ENCODE peak calls at places on chromosomes 16 and 17, in five cellular contexts. One of them, this sample, is unnamed.
A peak's percentile ranks its signal among the peaks of the same experiment; 100 is the strongest.

GRCh38 chr17:46866325-46866724 is 14.9 kb downstream of the WNT9B start:
- DNase-seq in stimulated activated CD8-positive, alpha-beta memory T cell treated with anti-CD3 and anti-CD28 coated beads, Interleukin-12 subunit alpha, Interleukin-12 subunit beta, amount 100 ng/mL, for 4 hours: no peak
- DNase-seq in activated CD4-positive, alpha-beta T cell treated with anti-CD3 and anti-CD28 coated beads for 4 hours: no peak
- DNase-seq in GM20000: no peak
- DNase-seq in AG09319: no peak
- DNase-seq in this sample: no peak

GRCh38 chr17:703081-703875 is 11.4 kb downstream of the VPS53 start:
- DNase-seq in stimulated activated CD8-positive, alpha-beta memory T cell treated with anti-CD3 and anti-CD28 coated beads, Interleukin-12 subunit alpha, Interleukin-12 subunit beta, amount 100 ng/mL, for 4 hours: no peak
- DNase-seq in activated CD4-positive, alpha-beta T cell treated with anti-CD3 and anti-CD28 coated beads for 4 hours: no peak
- DNase-seq in GM20000: no peak
- DNase-seq in AG09319: no peak
- DNase-seq in this sample: no peak

GRCh38 chr17:6059406-6059805 is 10.8 kb upstream of the WSCD1 start:
- DNase-seq in stimulated activated CD8-positive, alpha-beta memory T cell treated with anti-CD3 and anti-CD28 coated beads, Interleukin-12 subunit alpha, Interleukin-12 subunit beta, amount 100 ng/mL, for 4 hours: no peak
- DNase-seq in activated CD4-positive, alpha-beta T cell treated with anti-CD3 and anti-CD28 coated beads for 4 hours: no peak
- DNase-seq in GM20000: no peak
- DNase-seq in AG09319: no peak
- DNase-seq in this sample: no peak

GRCh38 chr17:62653831-62654829 is 26.7 kb downstream of the MRC2 start:
- DNase-seq in stimulated activated CD8-positive, alpha-beta memory T cell treated with anti-CD3 and anti-CD28 coated beads, Interleukin-12 subunit alpha, Interleukin-12 subunit beta, amount 100 ng/mL, for 4 hours: no peak
- DNase-seq in activated CD4-positive, alpha-beta T cell treated with anti-CD3 and anti-CD28 coated beads for 4 hours: no peak
- DNase-seq in GM20000: no peak
- DNase-seq in AG09319: peak; percentile 66
- DNase-seq in this sample: no peak

GRCh38 chr16:14502932-14503741 is 126.9 kb downstream of the PARN start:
- DNase-seq in stimulated activated CD8-positive, alpha-beta memory T cell treated with anti-CD3 and anti-CD28 coated beads, Interleukin-12 subunit alpha, Interleukin-12 subunit beta, amount 100 ng/mL, for 4 hours: no peak
- DNase-seq in activated CD4-positive, alpha-beta T cell treated with anti-CD3 and anti-CD28 coated beads for 4 hours: no peak
- DNase-seq in GM20000: peak; percentile 62
- DNase-seq in AG09319: no peak
- DNase-seq in this sample: peak; percentile 85

GRCh38 chr17:17560975-17561374 is 30.5 kb downstream of the PEMT start:
- DNase-seq in stimulated activated CD8-positive, alpha-beta memory T cell treated with anti-CD3 and anti-CD28 coated beads, Interleukin-12 subunit alpha, Interleukin-12 subunit beta, amount 100 ng/mL, for 4 hours: no peak
- DNase-seq in activated CD4-positive, alpha-beta T cell treated with anti-CD3 and anti-CD28 coated beads for 4 hours: no peak
- DNase-seq in GM20000: no peak
- DNase-seq in AG09319: no peak
- DNase-seq in this sample: no peak

GRCh38 chr17:64187093-64187895 is 57.4 kb upstream of the ERN1 start:
- DNase-seq in stimulated activated CD8-positive, alpha-beta memory T cell treated with anti-CD3 and anti-CD28 coated beads, Interleukin-12 subunit alpha, Interleukin-12 subunit beta, amount 100 ng/mL, for 4 hours: no peak
- DNase-seq in activated CD4-positive, alpha-beta T cell treated with anti-CD3 and anti-CD28 coated beads for 4 hours: no peak
- DNase-seq in GM20000: no peak
- DNase-seq in AG09319: no peak
- DNase-seq in this sample: no peak

GRCh38 chr17:12431188-12431587 is 234.5 kb upstream of the MYOCD start:
- DNase-seq in stimulated activated CD8-positive, alpha-beta memory T cell treated with anti-CD3 and anti-CD28 coated beads, Interleukin-12 subunit alpha, Interleukin-12 subunit beta, amount 100 ng/mL, for 4 hours: no peak
- DNase-seq in activated CD4-positive, alpha-beta T cell treated with anti-CD3 and anti-CD28 coated beads for 4 hours: no peak
- DNase-seq in GM20000: peak; percentile 54
- DNase-seq in AG09319: no peak
- DNase-seq in this sample: peak; percentile 84

GRCh38 chr17:33463887-33464286 is 170.8 kb upstream of the ASIC2 start:
- DNase-seq in stimulated activated CD8-positive, alpha-beta memory T cell treated with anti-CD3 and anti-CD28 coated beads, Interleukin-12 subunit alpha, Interleukin-12 subunit beta, amount 100 ng/mL, for 4 hours: no peak
- DNase-seq in activated CD4-positive, alpha-beta T cell treated with anti-CD3 and anti-CD28 coated beads for 4 hours: no peak
- DNase-seq in GM20000: no peak
- DNase-seq in AG09319: no peak
- DNase-seq in this sample: no peak

GRCh38 chr17:18332909-18333489 is 17.9 kb downstream of the SMCR8 start:
- DNase-seq in stimulated activated CD8-positive, alpha-beta memory T cell treated with anti-CD3 and anti-CD28 coated beads, Interleukin-12 subunit alpha, Interleukin-12 subunit beta, amount 100 ng/mL, for 4 hours: no peak
- DNase-seq in activated CD4-positive, alpha-beta T cell treated with anti-CD3 and anti-CD28 coated beads for 4 hours: no peak
- DNase-seq in GM20000: no peak
- DNase-seq in AG09319: no peak
- DNase-seq in this sample: no peak

GRCh38 chr16:49012961-49013726 is 268.5 kb downstream of the CBLN1 start:
- DNase-seq in stimulated activated CD8-positive, alpha-beta memory T cell treated with anti-CD3 and anti-CD28 coated beads, Interleukin-12 subunit alpha, Interleukin-12 subunit beta, amount 100 ng/mL, for 4 hours: no peak
- DNase-seq in activated CD4-positive, alpha-beta T cell treated with anti-CD3 and anti-CD28 coated beads for 4 hours: no peak
- DNase-seq in GM20000: no peak
- DNase-seq in AG09319: no peak
- DNase-seq in this sample: no peak

GRCh38 chr17:79789943-79790804 is 6.7 kb downstream of the CBX8 start:
- DNase-seq in stimulated activated CD8-positive, alpha-beta memory T cell treated with anti-CD3 and anti-CD28 coated beads, Interleukin-12 subunit alpha, Interleukin-12 subunit beta, amount 100 ng/mL, for 4 hours: no peak
- DNase-seq in activated CD4-positive, alpha-beta T cell treated with anti-CD3 and anti-CD28 coated beads for 4 hours: no peak
- DNase-seq in GM20000: peak; percentile 91
- DNase-seq in AG09319: no peak
- DNase-seq in this sample: peak; percentile 52

GRCh38 chr16:77690416-77690815 is 31.9 kb upstream of the NUDT7 start:
- DNase-seq in stimulated activated CD8-positive, alpha-beta memory T cell treated with anti-CD3 and anti-CD28 coated beads, Interleukin-12 subunit alpha, Interleukin-12 subunit beta, amount 100 ng/mL, for 4 hours: no peak
- DNase-seq in activated CD4-positive, alpha-beta T cell treated with anti-CD3 and anti-CD28 coated beads for 4 hours: no peak
- DNase-seq in GM20000: no peak
- DNase-seq in AG09319: no peak
- DNase-seq in this sample: no peak

GRCh38 chr17:80455328-80455710 is 21.1 kb downstream of the NPTX1 start:
- DNase-seq in stimulated activated CD8-positive, alpha-beta memory T cell treated with anti-CD3 and anti-CD28 coated beads, Interleukin-12 subunit alpha, Interleukin-12 subunit beta, amount 100 ng/mL, for 4 hours: no peak
- DNase-seq in activated CD4-positive, alpha-beta T cell treated with anti-CD3 and anti-CD28 coated beads for 4 hours: no peak
- DNase-seq in GM20000: peak; percentile 83
- DNase-seq in AG09319: no peak
- DNase-seq in this sample: peak; percentile 71

GRCh38 chr16:2596747-2597559 is 59.1 kb downstream of the PDPK1 start:
- DNase-seq in stimulated activated CD8-positive, alpha-beta memory T cell treated with anti-CD3 and anti-CD28 coated beads, Interleukin-12 subunit alpha, Interleukin-12 subunit beta, amount 100 ng/mL, for 4 hours: no peak
- DNase-seq in activated CD4-positive, alpha-beta T cell treated with anti-CD3 and anti-CD28 coated beads for 4 hours: no peak
- DNase-seq in GM20000: no peak
- DNase-seq in AG09319: no peak
- DNase-seq in this sample: no peak

GRCh38 chr16:54504372-54504771 is 217.8 kb upstream of the IRX3 start:
- DNase-seq in stimulated activated CD8-positive, alpha-beta memory T cell treated with anti-CD3 and anti-CD28 coated beads, Interleukin-12 subunit alpha, Interleukin-12 subunit beta, amount 100 ng/mL, for 4 hours: no peak
- DNase-seq in activated CD4-positive, alpha-beta T cell treated with anti-CD3 and anti-CD28 coated beads for 4 hours: no peak
- DNase-seq in GM20000: no peak
- DNase-seq in AG09319: no peak
- DNase-seq in this sample: no peak

GRCh38 chr17:2701161-2701995 is 10.2 kb downstream of the CLUH start:
- DNase-seq in stimulated activated CD8-positive, alpha-beta memory T cell treated with anti-CD3 and anti-CD28 coated beads, Interleukin-12 subunit alpha, Interleukin-12 subunit beta, amount 100 ng/mL, for 4 hours: no peak
- DNase-seq in activated CD4-positive, alpha-beta T cell treated with anti-CD3 and anti-CD28 coated beads for 4 hours: peak; percentile 2
- DNase-seq in GM20000: peak; percentile 20
- DNase-seq in AG09319: no peak
- DNase-seq in this sample: no peak

GRCh38 chr17:83145831-83146230 is 66.4 kb downstream of the METRNL start:
- DNase-seq in stimulated activated CD8-positive, alpha-beta memory T cell treated with anti-CD3 and anti-CD28 coated beads, Interleukin-12 subunit alpha, Interleukin-12 subunit beta, amount 100 ng/mL, for 4 hours: no peak
- DNase-seq in activated CD4-positive, alpha-beta T cell treated with anti-CD3 and anti-CD28 coated beads for 4 hours: no peak
- DNase-seq in GM20000: no peak
- DNase-seq in AG09319: no peak
- DNase-seq in this sample: no peak

GRCh38 chr17:14211778-14212177 is 24.9 kb downstream of the CDRT15 start:
- DNase-seq in stimulated activated CD8-positive, alpha-beta memory T cell treated with anti-CD3 and anti-CD28 coated beads, Interleukin-12 subunit alpha, Interleukin-12 subunit beta, amount 100 ng/mL, for 4 hours: no peak
- DNase-seq in activated CD4-positive, alpha-beta T cell treated with anti-CD3 and anti-CD28 coated beads for 4 hours: peak; percentile 38
- DNase-seq in GM20000: peak; percentile 68
- DNase-seq in AG09319: no peak
- DNase-seq in this sample: no peak

GRCh38 chr17:8668181-8668740 is 37.7 kb upstream of the MYH10 start:
- DNase-seq in stimulated activated CD8-positive, alpha-beta memory T cell treated with anti-CD3 and anti-CD28 coated beads, Interleukin-12 subunit alpha, Interleukin-12 subunit beta, amount 100 ng/mL, for 4 hours: no peak
- DNase-seq in activated CD4-positive, alpha-beta T cell treated with anti-CD3 and anti-CD28 coated beads for 4 hours: no peak
- DNase-seq in GM20000: no peak
- DNase-seq in AG09319: no peak
- DNase-seq in this sample: no peak

GRCh38 chr17:61000911-61001310 is 323.3 kb downstream of the BCAS3 start:
- DNase-seq in stimulated activated CD8-positive, alpha-beta memory T cell treated with anti-CD3 and anti-CD28 coated beads, Interleukin-12 subunit alpha, Interleukin-12 subunit beta, amount 100 ng/mL, for 4 hours: no peak
- DNase-seq in activated CD4-positive, alpha-beta T cell treated with anti-CD3 and anti-CD28 coated beads for 4 hours: no peak
- DNase-seq in GM20000: no peak
- DNase-seq in AG09319: peak; percentile 28
- DNase-seq in this sample: no peak

GRCh38 chr17:45135978-45136791 is 698 bp downstream of the ACBD4 start:
- DNase-seq in stimulated activated CD8-positive, alpha-beta memory T cell treated with anti-CD3 and anti-CD28 coated beads, Interleukin-12 subunit alpha, Interleukin-12 subunit beta, amount 100 ng/mL, for 4 hours: no peak
- DNase-seq in activated CD4-positive, alpha-beta T cell treated with anti-CD3 and anti-CD28 coated beads for 4 hours: no peak
- DNase-seq in GM20000: no peak
- DNase-seq in AG09319: no peak
- DNase-seq in this sample: no peak

GRCh38 chr17:34556384-34556783 is 23.0 kb upstream of the TMEM132E start:
- DNase-seq in stimulated activated CD8-positive, alpha-beta memory T cell treated with anti-CD3 and anti-CD28 coated beads, Interleukin-12 subunit alpha, Interleukin-12 subunit beta, amount 100 ng/mL, for 4 hours: no peak
- DNase-seq in activated CD4-positive, alpha-beta T cell treated with anti-CD3 and anti-CD28 coated beads for 4 hours: no peak
- DNase-seq in GM20000: no peak
- DNase-seq in AG09319: no peak
- DNase-seq in this sample: peak; percentile 4

GRCh38 chr16:77432264-77432663 is 2.6 kb downstream of the ADAMTS18 start:
- DNase-seq in stimulated activated CD8-positive, alpha-beta memory T cell treated with anti-CD3 and anti-CD28 coated beads, Interleukin-12 subunit alpha, Interleukin-12 subunit beta, amount 100 ng/mL, for 4 hours: no peak
- DNase-seq in activated CD4-positive, alpha-beta T cell treated with anti-CD3 and anti-CD28 coated beads for 4 hours: no peak
- DNase-seq in GM20000: no peak
- DNase-seq in AG09319: no peak
- DNase-seq in this sample: no peak

GRCh38 chr17:48333034-48333491 is 97.0 kb downstream of the SKAP1 start:
- DNase-seq in stimulated activated CD8-positive, alpha-beta memory T cell treated with anti-CD3 and anti-CD28 coated beads, Interleukin-12 subunit alpha, Interleukin-12 subunit beta, amount 100 ng/mL, for 4 hours: no peak
- DNase-seq in activated CD4-positive, alpha-beta T cell treated with anti-CD3 and anti-CD28 coated beads for 4 hours: no peak
- DNase-seq in GM20000: no peak
- DNase-seq in AG09319: no peak
- DNase-seq in this sample: peak; percentile 43

GRCh38 chr16:12646490-12647274 is 157.0 kb downstream of the CPPED1 start:
- DNase-seq in stimulated activated CD8-positive, alpha-beta memory T cell treated with anti-CD3 and anti-CD28 coated beads, Interleukin-12 subunit alpha, Interleukin-12 subunit beta, amount 100 ng/mL, for 4 hours: peak; percentile 2
- DNase-seq in activated CD4-positive, alpha-beta T cell treated with anti-CD3 and anti-CD28 coated beads for 4 hours: peak; percentile 12
- DNase-seq in GM20000: peak; percentile 22
- DNase-seq in AG09319: no peak
- DNase-seq in this sample: peak; percentile 56

GRCh38 chr17:6592193-6592592 is 35.8 kb upstream of the PITPNM3 start:
- DNase-seq in stimulated activated CD8-positive, alpha-beta memory T cell treated with anti-CD3 and anti-CD28 coated beads, Interleukin-12 subunit alpha, Interleukin-12 subunit beta, amount 100 ng/mL, for 4 hours: no peak
- DNase-seq in activated CD4-positive, alpha-beta T cell treated with anti-CD3 and anti-CD28 coated beads for 4 hours: no peak
- DNase-seq in GM20000: no peak
- DNase-seq in AG09319: no peak
- DNase-seq in this sample: no peak

GRCh38 chr17:77882481-77883212 is 75.9 kb upstream of the TNRC6C start:
- DNase-seq in stimulated activated CD8-positive, alpha-beta memory T cell treated with anti-CD3 and anti-CD28 coated beads, Interleukin-12 subunit alpha, Interleukin-12 subunit beta, amount 100 ng/mL, for 4 hours: peak; percentile 59
- DNase-seq in activated CD4-positive, alpha-beta T cell treated with anti-CD3 and anti-CD28 coated beads for 4 hours: peak; percentile 70
- DNase-seq in GM20000: peak; percentile 80
- DNase-seq in AG09319: no peak
- DNase-seq in this sample: peak; percentile 69

GRCh38 chr17:80119271-80119791 is 17.9 kb downstream of the GAA start:
- DNase-seq in stimulated activated CD8-positive, alpha-beta memory T cell treated with anti-CD3 and anti-CD28 coated beads, Interleukin-12 subunit alpha, Interleukin-12 subunit beta, amount 100 ng/mL, for 4 hours: no peak
- DNase-seq in activated CD4-positive, alpha-beta T cell treated with anti-CD3 and anti-CD28 coated beads for 4 hours: no peak
- DNase-seq in GM20000: no peak
- DNase-seq in AG09319: no peak
- DNase-seq in this sample: no peak

GRCh38 chr16:58409316-58409973 is 17.2 kb downstream of the GINS3 start:
- DNase-seq in stimulated activated CD8-positive, alpha-beta memory T cell treated with anti-CD3 and anti-CD28 coated beads, Interleukin-12 subunit alpha, Interleukin-12 subunit beta, amount 100 ng/mL, for 4 hours: no peak
- DNase-seq in activated CD4-positive, alpha-beta T cell treated with anti-CD3 and anti-CD28 coated beads for 4 hours: no peak
- DNase-seq in GM20000: no peak
- DNase-seq in AG09319: peak; percentile 45
- DNase-seq in this sample: no peak

GRCh38 chr16:53945996-53946395 is 242.0 kb downstream of the FTO start:
- DNase-seq in stimulated activated CD8-positive, alpha-beta memory T cell treated with anti-CD3 and anti-CD28 coated beads, Interleukin-12 subunit alpha, Interleukin-12 subunit beta, amount 100 ng/mL, for 4 hours: no peak
- DNase-seq in activated CD4-positive, alpha-beta T cell treated with anti-CD3 and anti-CD28 coated beads for 4 hours: no peak
- DNase-seq in GM20000: peak; percentile 19
- DNase-seq in AG09319: peak; percentile 31
- DNase-seq in this sample: peak; percentile 48

GRCh38 chr16:81817789-81818304 is 38.8 kb downstream of the PLCG2 start:
- DNase-seq in stimulated activated CD8-positive, alpha-beta memory T cell treated with anti-CD3 and anti-CD28 coated beads, Interleukin-12 subunit alpha, Interleukin-12 subunit beta, amount 100 ng/mL, for 4 hours: no peak
- DNase-seq in activated CD4-positive, alpha-beta T cell treated with anti-CD3 and anti-CD28 coated beads for 4 hours: no peak
- DNase-seq in GM20000: peak; percentile 51
- DNase-seq in AG09319: no peak
- DNase-seq in this sample: peak; percentile 91